ENCODE peak calls at places on chromosome 13, in seven cellular contexts. E, J, H, K, A, T and F are unnamed samples.

GRCh38 chr13:109857803-109858202 is 71.4 kb upstream of the IRS2 start:
- DNase-seq in E (no peak), J (no peak), H (no peak), K (no peak), A (no peak), T (no peak), F (no peak)

GRCh38 chr13:24894972-24895300 is 131.0 kb downstream of the RNF17 start:
- DNase-seq in E (peak; percentile 41), J (no peak), H (no peak), K (no peak), A (no peak), T (no peak), F (no peak)

GRCh38 chr13:34346626-34347025 is 528.7 kb downstream of the RFC3 start:
- DNase-seq in E (no peak), J (no peak), H (peak; percentile 45), K (no peak), A (no peak), T (no peak), F (no peak)

GRCh38 chr13:106625578-106625977 is 57.6 kb upstream of the ARGLU1 start:
- DNase-seq in E (no peak), J (no peak), H (no peak), K (no peak), A (no peak), T (no peak), F (no peak)

GRCh38 chr13:29909975-29910674 is 59.7 kb upstream of the UBL3 start:
- DNase-seq in E (no peak), J (no peak), H (peak; percentile 89), K (no peak), A (no peak), T (no peak), F (no peak)

GRCh38 chr13:40402931-40403412 is 263.5 kb downstream of the FOXO1 start:
- DNase-seq in E (no peak), J (no peak), H (peak; percentile 70), K (no peak), A (no peak), T (no peak), F (no peak)

GRCh38 chr13:30486230-30487074 is 20.7 kb upstream of the HMGB1 start:
- DNase-seq in E (peak; percentile 40), J (no peak), H (no peak), K (no peak), A (no peak), T (no peak), F (no peak)

GRCh38 chr13:28099396-28100148 is 804 bp downstream of the FLT3 start:
- DNase-seq in E (no peak), J (no peak), H (no peak), K (no peak), A (no peak), T (no peak), F (peak; percentile 54)

GRCh38 chr13:112351825-112352224 is 24.3 kb upstream of the SPACA7 start:
- DNase-seq in E (peak; percentile 21), J (no peak), H (no peak), K (no peak), A (no peak), T (no peak), F (no peak)